ENCODE peak calls at places on chromosomes 7 and 10, in five cellular contexts. Z, T, V, U and G are unnamed samples.

GRCh38 chr7:98372993-98373392 is 27.9 kb downstream of the BAIAP2L1 start:
- DNase-seq in T (no peak), V (no peak), U (no peak), Z (peak), G (no peak)

GRCh38 chr10:132016514-132016913 is 34.8 kb upstream of the BNIP3 start:
- DNase-seq in Z (no peak), T (no peak), V (no peak), U (no peak), G (no peak)

GRCh38 chr10:113557389-113558321 is 4.8 kb downstream of the HABP2 start:
- DNase-seq in V (no peak), T (no peak), Z (no peak), U (peak), G (no peak)

GRCh38 chr7:68417659-68418058 is 1180.6 kb upstream of the AUTS2 start:
- DNase-seq in T (no peak), V (no peak), U (no peak), Z (no peak), G (no peak)

GRCh38 chr7:30659312-30659711 is 22.9 kb downstream of the CRHR2 start:
- DNase-seq in V (peak), U (no peak), Z (peak), T (no peak), G (no peak)

GRCh38 chr7:149475121-149476045 is 14.5 kb upstream of the ZNF777 start:
- DNase-seq in T (no peak), V (no peak), U (no peak), Z (no peak), G (no peak)

GRCh38 chr10:32459072-32459703 is 13.2 kb downstream of the CCDC7 start:
- DNase-seq in U (no peak), V (no peak), Z (no peak), T (no peak), G (no peak)

GRCh38 chr7:112994666-112995065 is 92.0 kb downstream of the GPR85 start:
- DNase-seq in T (no peak), V (no peak), Z (peak), U (no peak), G (no peak)

GRCh38 chr7:99619571-99620130 is 2.9 kb downstream of the ZSCAN25 start:
- DNase-seq in U (no peak), Z (no peak), V (no peak), T (no peak), G (no peak)

GRCh38 chr10:130816116-130816901 is 495.2 kb downstream of the TCERG1L start:
- DNase-seq in V (no peak), Z (no peak), U (no peak), T (no peak), G (no peak)

GRCh38 chr7:112399501-112399900 is 50.8 kb upstream of the IFRD1 start:
- DNase-seq in Z (peak), V (no peak), U (no peak), T (no peak), G (no peak)

GRCh38 chr10:1026578-1026977 is 919 bp upstream of the IDI2 start:
- DNase-seq in U (no peak), Z (no peak), V (no peak), T (no peak), G (no peak)

GRCh38 chr7:27714831-27715444 is 25.0 kb upstream of the TAX1BP1 start:
- DNase-seq in T (no peak), Z (no peak), U (no peak), V (no peak), G (no peak)

GRCh38 chr7:101172854-101173751 is 7.0 kb downstream of the NAT16 start:
- DNase-seq in Z (peak), V (peak), T (no peak), U (peak), G (no peak)

GRCh38 chr7:129652914-129653313 is 41.4 kb downstream of the NRF1 start:
- DNase-seq in Z (no peak), U (no peak), V (no peak), T (no peak), G (no peak)

GRCh38 chr10:97770265-97770664 is 1.5 kb downstream of the SFRP5 start:
- DNase-seq in V (no peak), T (no peak), Z (no peak), U (no peak), G (no peak)

GRCh38 chr7:71868797-71869196 is 543.3 kb downstream of the CALN1 start:
- DNase-seq in U (no peak), Z (peak), T (no peak), V (peak), G (peak)

GRCh38 chr10:84608126-84608525 is 279.7 kb downstream of the CCSER2 start:
- DNase-seq in V (no peak), T (no peak), U (no peak), Z (no peak), G (no peak)

GRCh38 chr10:81428456-81429134 is 446.4 kb upstream of the NRG3 start:
- DNase-seq in U (no peak), T (no peak), V (no peak), Z (no peak), G (no peak)

GRCh38 chr7:151897201-151897711 is 20.3 kb upstream of the PRKAG2 start:
- DNase-seq in V (no peak), T (no peak), U (peak), Z (no peak), G (no peak)

GRCh38 chr7:2254429-2255144 is 12.6 kb downstream of the NUDT1 start:
- DNase-seq in V (no peak), Z (no peak), T (no peak), U (peak), G (no peak)

GRCh38 chr10:21732067-21732772 is 198.2 kb downstream of the MLLT10 start:
- DNase-seq in T (peak), U (peak), Z (peak), V (peak), G (peak)

GRCh38 chr7:17580141-17580540 is 281.7 kb downstream of the AHR start:
- DNase-seq in Z (peak), V (no peak), U (no peak), T (no peak), G (no peak)

GRCh38 chr7:28695300-28696261 is 262.5 kb downstream of the TRIL start:
- DNase-seq in U (no peak), T (no peak), V (no peak), Z (peak), G (no peak)

GRCh38 chr7:35512716-35513115 is 182.2 kb downstream of the HERPUD2 start:
- DNase-seq in Z (no peak), V (no peak), T (no peak), U (no peak), G (no peak)

GRCh38 chr10:115936926-115937755 is 335.9 kb downstream of the GFRA1 start:
- DNase-seq in U (no peak), Z (peak), V (no peak), T (no peak), G (no peak)

GRCh38 chr7:16791071-16791470 is 13.7 kb downstream of the AGR2 start:
- DNase-seq in Z (peak), V (no peak), T (no peak), U (no peak), G (no peak)

GRCh38 chr7:8973601-8974000 is 540.2 kb downstream of the NXPH1 start:
- DNase-seq in T (no peak), V (no peak), Z (no peak), U (no peak), G (no peak)

GRCh38 chr10:127889605-127890195 is 3.0 kb downstream of the CLRN3 start:
- DNase-seq in V (no peak), Z (peak), T (no peak), U (no peak), G (no peak)

GRCh38 chr10:36606234-36606839 is 519.1 kb upstream of the ANKRD30A start:
- DNase-seq in V (no peak), Z (peak), U (no peak), T (no peak), G (no peak)

GRCh38 chr10:96688789-96689188 is 31.5 kb downstream of the PIK3AP1 start:
- DNase-seq in V (no peak), T (no peak), U (no peak), Z (no peak), G (no peak)

GRCh38 chr7:56074371-56074791 is 10.3 kb downstream of the SUMF2 start:
- DNase-seq in U (peak), T (peak), V (peak), Z (peak), G (no peak)

GRCh38 chr7:91784469-91784868 is 96.0 kb downstream of the MTERF1 start:
- DNase-seq in Z (peak), U (no peak), T (peak), V (no peak), G (no peak)
- H3K4me3 ChIP-seq in Z (no peak), U (no peak), T (no peak), V (no peak), G (no peak)

GRCh38 chr7:134546903-134547737 is 1.8 kb upstream of the AKR1B15 start:
- DNase-seq in T (peak), V (peak), U (peak), Z (no peak), G (peak)
- H3K4me3 ChIP-seq in T (peak), V (peak), U (peak), Z (peak), G (no peak)

GRCh38 chr10:125153693-125154490 is 6.5 kb downstream of the CTBP2 start:
- DNase-seq in Z (peak), V (no peak), T (no peak), U (no peak), G (no peak)

GRCh38 chr10:125156196-125156595 is 4.2 kb downstream of the CTBP2 start:
- DNase-seq in Z (no peak), U (no peak), T (no peak), V (no peak), G (no peak)

GRCh38 chr10:125154529-125154928 is 5.8 kb downstream of the CTBP2 start:
- DNase-seq in T (no peak), U (no peak), V (no peak), Z (no peak), G (no peak)

GRCh38 chr10:125155669-125156068 is 4.7 kb downstream of the CTBP2 start:
- DNase-seq in Z (no peak), V (no peak), U (no peak), T (no peak), G (no peak)

DNA sequence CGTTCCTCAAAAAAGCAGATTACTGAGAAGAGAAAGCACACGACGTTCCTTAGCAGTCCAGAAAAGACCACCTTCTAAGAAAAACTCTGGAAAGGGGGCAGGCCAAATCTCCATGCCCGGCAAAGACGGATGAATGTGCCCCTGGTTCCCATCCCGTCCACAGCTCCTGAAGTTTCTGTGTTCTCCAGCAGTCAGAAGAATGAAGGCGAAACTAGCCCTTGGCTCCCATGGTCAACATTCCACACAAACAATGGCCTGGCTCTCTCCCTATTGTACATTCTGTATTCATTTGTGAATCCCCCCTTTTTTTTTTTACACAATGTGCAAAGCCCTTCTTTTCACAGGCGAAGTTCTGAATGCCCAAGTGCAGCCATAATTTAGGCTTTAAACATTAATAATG is 5.3 kb downstream of the CTBP2 start:
- DNase-seq in V (no peak), Z (no peak), T (no peak), U (peak), G (no peak)
- H3K4me3 ChIP-seq in V (peak), Z (no peak), T (no peak), U (peak), G (no peak)

GRCh38 chr7:7681191-7681935 is 37.0 kb downstream of the RPA3 start:
- DNase-seq in Z (peak), T (peak), V (no peak), U (no peak), G (no peak)
- H3K4me3 ChIP-seq in Z (no peak), T (no peak), V (peak), U (no peak), G (no peak)

GRCh38 chr7:33901847-33902246 is 3.5 kb upstream of the BMPER start:
- DNase-seq in U (peak), T (no peak), V (no peak), Z (no peak), G (no peak)

GRCh38 chr7:33906697-33907096 is 1.4 kb downstream of the BMPER start:
- DNase-seq in T (no peak), U (no peak), Z (no peak), V (no peak), G (no peak)

GRCh38 chr7:33904680-33905388 is 505 bp upstream of the BMPER start:
- DNase-seq in T (peak), Z (peak), V (no peak), U (peak), G (no peak)

GRCh38 chr7:33905389-33906032 is at the start of gene BMPER:
- DNase-seq in Z (peak), U (peak), T (peak), V (no peak), G (no peak)

DNA sequence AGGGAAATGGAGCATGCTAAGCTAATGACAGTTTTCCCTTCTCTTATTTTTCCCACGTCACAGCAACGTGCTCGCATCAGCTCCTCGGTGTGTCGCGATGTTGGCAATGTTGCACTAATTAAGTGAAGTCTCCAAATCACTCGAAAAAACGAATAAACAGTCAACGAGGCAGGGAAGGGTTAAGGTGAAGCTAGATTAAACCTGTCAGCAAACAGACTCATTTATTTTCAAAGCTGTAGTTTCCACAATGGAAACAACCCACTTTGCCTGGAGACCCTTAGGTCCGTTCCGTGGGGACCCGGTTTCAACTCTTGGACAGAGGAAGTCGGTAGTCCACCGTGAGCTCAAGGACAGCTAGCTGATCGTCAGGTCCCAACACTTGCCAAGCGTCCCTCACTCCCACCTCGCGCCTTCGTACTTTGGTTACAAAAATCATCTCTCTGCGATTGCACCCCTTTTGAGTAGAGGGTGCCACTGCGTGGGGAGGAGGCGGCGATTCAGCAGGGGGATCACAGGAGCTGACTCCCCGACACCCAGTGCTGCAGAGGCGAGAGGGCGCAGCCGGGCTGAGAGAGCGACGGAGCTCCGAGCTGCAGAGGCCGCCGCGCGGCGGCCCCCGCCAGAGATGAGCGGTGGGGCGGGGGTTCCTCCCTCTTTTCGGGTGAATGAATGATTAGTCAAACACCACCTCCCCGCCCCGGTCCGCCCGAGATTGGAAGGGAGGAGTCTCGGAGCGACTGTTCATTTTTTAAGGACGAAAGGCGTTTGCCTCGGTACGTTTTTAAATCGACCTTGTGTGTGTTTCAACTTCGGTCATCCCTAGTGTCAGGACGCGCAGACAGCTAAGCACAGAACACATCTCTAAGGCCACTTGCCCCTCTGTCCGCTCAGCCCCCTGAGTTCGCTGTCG is 1.3 kb upstream of the BMPER start:
- DNase-seq in T (peak), V (peak), Z (peak), U (peak), G (no peak)
- H3K4me3 ChIP-seq in T (peak), V (peak), Z (peak), U (peak), G (no peak)

GRCh38 chr10:34966440-34966839 is 123.7 kb downstream of the CUL2 start:
- DNase-seq in Z (peak), T (no peak), V (no peak), U (no peak), G (no peak)

GRCh38 chr10:34964166-34964800 is 125.9 kb downstream of the CUL2 start:
- DNase-seq in U (no peak), Z (no peak), T (no peak), V (no peak), G (no peak)

GRCh38 chr10:34967411-34967880 is 122.7 kb downstream of the CUL2 start:
- DNase-seq in T (no peak), U (no peak), Z (peak), V (peak), G (no peak)

DNA sequence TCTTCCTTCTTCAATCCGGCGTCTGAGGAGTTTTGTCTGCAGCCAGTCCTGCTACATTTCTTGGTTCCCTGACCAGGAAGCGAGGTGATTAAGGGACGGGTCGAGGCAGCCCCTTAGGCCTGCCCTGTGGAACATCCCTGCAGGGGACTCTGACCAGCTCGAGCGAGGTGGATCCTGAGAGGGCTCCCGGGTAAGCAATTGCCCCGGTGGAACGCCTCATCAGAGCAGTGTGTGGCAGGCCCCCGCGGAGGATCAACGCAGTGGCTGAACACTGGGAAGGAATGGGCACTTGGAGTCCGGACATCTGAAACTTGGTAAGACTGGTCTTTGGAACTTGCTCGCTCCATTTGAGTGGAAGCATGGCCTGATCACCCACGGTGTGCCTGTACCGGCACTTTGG is 121.0 kb downstream of the CUL2 start:
- DNase-seq in T (no peak), Z (no peak), U (no peak), V (no peak), G (no peak)
- H3K4me3 ChIP-seq in T (no peak), Z (no peak), U (no peak), V (no peak), G (no peak)

DNA sequence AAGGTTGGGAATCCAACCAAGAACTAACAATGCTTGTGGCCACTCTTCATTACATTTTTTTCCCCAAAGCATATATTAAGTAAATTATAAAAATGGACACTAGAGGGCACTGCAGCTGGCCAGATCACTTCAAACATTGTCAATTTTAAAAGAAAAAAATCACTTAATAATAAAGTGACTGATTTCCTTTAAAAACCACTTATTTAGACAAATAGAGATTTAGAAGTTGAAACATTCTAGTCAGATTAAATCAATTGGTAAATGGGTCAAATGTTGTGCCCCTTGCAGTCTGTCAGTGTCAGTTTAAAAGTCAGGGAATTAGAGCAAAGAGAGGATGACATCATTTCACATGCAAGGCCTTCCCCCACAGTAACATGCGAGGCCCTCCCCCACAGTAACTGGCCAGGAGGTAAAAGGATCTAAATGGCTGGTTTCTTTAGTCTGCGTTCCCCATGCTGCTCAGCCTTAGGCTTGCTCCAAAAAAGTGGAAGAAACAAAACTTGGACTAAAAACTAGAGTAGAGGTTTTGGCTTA is 177.9 kb downstream of the SKAP2 start:
- DNase-seq in T (no peak), U (peak), Z (peak), V (peak), G (no peak)
- H3K4me3 ChIP-seq in T (no peak), U (no peak), Z (no peak), V (no peak), G (no peak)

GRCh38 chr7:25659841-25660240 is 431.6 kb upstream of the NPVF start:
- DNase-seq in U (no peak), Z (no peak), T (no peak), V (no peak), G (no peak)
- H3K4me3 ChIP-seq in U (no peak), Z (no peak), T (no peak), V (no peak), G (no peak)